ENCODE peak calls at places on chromosomes 3 and 15, in eight cellular contexts. L is heart right ventricle, O is fibroblast of lung, Y is heart left ventricle, Z is IMR-90, R is Peyer's patch, I is psoas muscle, A is tibial nerve. V is an unnamed sample. For H3K36me3, the result is how much of the 10 kb centered on the place peaks cover.

GRCh38 chr15:76336254-76337046 is at the start of gene ISL2:
- DNase-seq in I (no peak), Z (peak), O (peak), L (no peak), Y (peak), A (no peak), R (peak), V (no peak)

GRCh38 chr15:63895194-63895593 is 61.4 kb upstream of the HERC1 start:
- DNase-seq in A (no peak), Z (no peak), I (no peak), L (no peak), O (no peak), R (no peak), Y (no peak), V (no peak)

GRCh38 chr15:23472678-23473077 is 25.6 kb upstream of the GOLGA6L2 start:
- DNase-seq in L (no peak), O (peak), Y (no peak), Z (no peak), I (no peak), R (no peak), A (no peak), V (no peak)

GRCh38 chr15:52558196-52558595 is 10.6 kb downstream of the ARPP19 start:
- DNase-seq in A (no peak), O (peak), I (no peak), Y (no peak), Z (peak), R (no peak), L (no peak), V (no peak)

GRCh38 chr3:153927107-153927506 is 194.1 kb upstream of the ARHGEF26 start:
- DNase-seq in L (no peak), I (no peak), A (peak), O (peak), Y (no peak), R (no peak), Z (peak), V (no peak)

GRCh38 chr3:46668116-46668515 is 25.4 kb downstream of the ALS2CL start:
- DNase-seq in Z (no peak), I (peak), R (peak), A (no peak), L (no peak), O (no peak), Y (peak), V (no peak)

GRCh38 chr3:29708884-29709283 is 428.0 kb downstream of the RBMS3 start:
- DNase-seq in O (no peak), Y (no peak), A (no peak), Z (no peak), R (no peak), I (no peak), L (peak), V (no peak)

GRCh38 chr15:29113336-29114276 is 156.0 kb downstream of the NSMCE3 start:
- DNase-seq in O (no peak), L (no peak), I (no peak), A (no peak), Y (no peak), Z (no peak), R (no peak), V (no peak)

GRCh38 chr15:85633859-85634258 is 160.9 kb downstream of the KLHL25 start:
- DNase-seq in Y (no peak), L (no peak), R (no peak), I (no peak), O (no peak), A (no peak), Z (no peak), V (no peak)
- H3K36me3 ChIP-seq in Y (under half), L (under half), R (under half), I (under half), O (under half), A (under half), Z (under half), V (under half)

DNA sequence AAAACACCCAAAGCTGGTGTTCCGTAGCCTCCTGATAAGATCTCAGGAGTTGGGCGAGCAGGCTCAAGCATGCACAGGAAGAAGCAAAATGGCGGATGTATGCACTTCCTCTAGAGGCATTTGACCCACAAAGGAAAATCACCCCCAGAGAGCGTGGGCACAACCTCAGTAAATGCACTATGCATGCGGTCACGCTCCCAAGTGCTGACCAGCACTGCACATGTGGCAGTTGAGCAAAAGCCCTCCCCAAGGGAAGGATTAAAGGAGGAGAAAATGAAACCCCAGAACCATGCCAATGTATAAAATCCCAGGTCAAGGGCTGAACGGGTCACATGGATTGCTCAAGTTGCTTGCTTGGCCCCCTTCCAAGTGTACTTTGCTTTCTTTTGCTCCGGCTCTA is 289.4 kb upstream of the IGF1R start:
- DNase-seq in I (no peak), Z (no peak), L (no peak), A (no peak), R (no peak), O (no peak), Y (no peak), V (no peak)
- TF ChIP-seq CTCF in I (no peak), Z (no peak), L (no peak), A (no peak), R (no peak), O (no peak), Y (no peak), V (no peak)

DNA sequence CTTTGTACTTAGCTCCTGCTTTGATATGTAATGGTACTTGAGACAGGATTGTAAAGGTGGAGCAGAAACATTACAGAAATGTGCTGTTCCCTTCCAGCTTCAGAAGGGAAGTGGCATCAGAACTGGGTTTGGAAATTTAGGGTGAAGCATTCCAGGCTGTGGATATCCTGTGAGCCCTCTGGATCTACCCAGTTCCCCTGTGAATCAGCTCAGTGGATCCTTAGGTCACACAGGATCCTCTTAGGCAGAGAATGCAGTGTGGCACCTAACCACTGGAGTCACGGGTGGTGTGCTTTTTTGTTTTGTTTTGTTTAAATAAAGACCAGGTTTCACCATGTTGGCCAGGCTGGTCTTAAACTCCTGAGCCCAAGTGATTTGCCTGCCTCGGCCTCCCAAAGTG is 66.0 kb downstream of the TRIM71 start:
- DNase-seq in L (no peak), I (no peak), A (no peak), R (no peak), O (no peak), Z (no peak), Y (no peak), V (no peak)
- H3K36me3 ChIP-seq in L (under half), I (under half), A (under half), R (under half), O (under half), Z (under half), Y (under half), V (under half)

DNA sequence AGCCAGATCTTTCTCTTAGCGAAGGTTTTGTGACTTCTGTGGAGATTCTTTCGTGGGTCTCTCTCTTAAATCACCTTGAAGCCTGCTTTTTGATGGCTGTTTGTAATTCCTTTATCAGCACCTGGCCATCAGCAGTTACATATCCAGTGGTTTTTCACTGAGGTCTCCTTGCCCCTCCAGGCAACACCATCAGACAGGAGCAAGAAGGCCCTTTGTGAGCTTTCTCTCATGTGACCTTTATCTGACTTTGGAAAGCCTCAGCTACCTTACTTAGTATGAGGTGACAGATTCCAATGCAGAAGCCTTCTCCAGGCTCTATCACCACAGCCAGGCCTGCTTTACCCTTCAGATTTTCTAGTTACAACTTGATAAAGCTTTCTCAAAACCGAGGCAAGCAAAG is 30.0 kb upstream of the P3H2 start:
- DNase-seq in Z (no peak), Y (no peak), O (no peak), A (no peak), R (no peak), L (no peak), I (no peak), V (no peak)
- TF ChIP-seq CTCF in Z (no peak), Y (no peak), O (no peak), A (no peak), R (no peak), L (no peak), I (no peak), V (no peak)

GRCh38 chr3:54376440-54376839 is 254.1 kb downstream of the CACNA2D3 start:
- DNase-seq in Y (no peak), O (peak), I (no peak), A (no peak), L (no peak), Z (no peak), R (no peak), V (no peak)
- H3K36me3 ChIP-seq in Y (under half), O (under half), I (under half), A (under half), L (under half), Z (under half), R (under half), V (under half)

GRCh38 chr3:159928071-159928491 is 60.6 kb upstream of the IL12A start:
- DNase-seq in Y (no peak), A (no peak), R (no peak), O (peak), L (no peak), Z (peak), I (no peak), V (no peak)

GRCh38 chr3:159928692-159929091 is 59.9 kb upstream of the IL12A start:
- DNase-seq in R (no peak), I (no peak), Z (peak), L (no peak), Y (no peak), O (peak), A (no peak), V (no peak)

GRCh38 chr3:159926573-159926972 is 62.1 kb upstream of the IL12A start:
- DNase-seq in L (no peak), A (no peak), O (no peak), R (no peak), I (no peak), Y (no peak), Z (no peak), V (no peak)

GRCh38 chr3:159929894-159930235 is 58.8 kb upstream of the IL12A start:
- DNase-seq in Y (no peak), I (no peak), R (no peak), A (peak), L (peak), Z (no peak), O (no peak), V (no peak)

GRCh38 chr3:159929181-159929893 is 59.3 kb upstream of the IL12A start:
- DNase-seq in O (peak), A (no peak), R (no peak), L (peak), I (peak), Z (peak), Y (peak), V (no peak)
- TF ChIP-seq CTCF in O (peak), A (no peak), R (no peak), L (peak), I (peak), Z (peak), Y (peak), V (peak)

DNA sequence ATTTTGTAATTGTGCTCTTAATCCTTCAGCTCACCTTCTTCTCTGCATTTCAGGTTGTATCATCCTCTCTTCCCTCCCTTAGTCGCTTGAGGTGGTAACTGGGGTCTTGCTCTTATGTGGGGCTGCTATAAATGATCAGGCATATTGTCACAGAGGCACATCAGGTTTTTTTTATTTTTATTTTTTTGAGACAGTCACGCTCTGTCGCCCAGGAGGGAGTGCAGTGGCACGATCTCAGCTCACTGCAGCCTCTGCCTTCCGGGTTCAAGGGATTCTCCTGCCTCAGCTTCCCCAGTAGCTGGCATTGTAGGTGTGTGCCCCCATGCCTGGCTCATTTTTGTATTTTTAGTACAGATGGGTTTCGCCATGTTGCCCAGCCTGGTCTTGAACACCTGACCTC is 9.9 kb downstream of the CDV3 start:
- DNase-seq in Z (no peak), O (no peak), A (no peak), I (no peak), R (no peak), L (no peak), Y (no peak), V (no peak)
- H3K36me3 ChIP-seq in Z (half or more), O (under half), A (half or more), I (under half), R (half or more), L (half or more), Y (under half), V (half or more)

GRCh38 chr3:139506792-139507191 is 30.5 kb upstream of the RBP2 start:
- DNase-seq in R (peak), Z (no peak), I (no peak), Y (no peak), O (no peak), A (no peak), L (no peak), V (no peak)
- TF ChIP-seq CTCF in R (no peak), Z (no peak), I (no peak), Y (no peak), O (no peak), A (no peak), L (no peak), V (no peak)